ENCODE peak calls at places on chromosomes 13 and 19, in five cellular contexts. Q, S, W, E and V are unnamed samples.
A peak's percentile ranks its signal among the peaks of the same experiment; 100 is the strongest.

GRCh38 chr19:13804830-13805683 is 9.8 kb downstream of the ZSWIM4 start:
- DNase-seq in Q (no peak), S (no peak), W (peak; percentile 50), E (no peak), V (no peak)

GRCh38 chr19:29216021-29216420 is 3.1 kb upstream of the UQCRFS1 start:
- DNase-seq in Q (no peak), S (no peak), W (no peak), E (peak; percentile 9), V (no peak)

GRCh38 chr13:48950507-48950886 is 25.2 kb upstream of the FNDC3A start:
- DNase-seq in Q (no peak), S (no peak), W (no peak), E (no peak), V (no peak)

GRCh38 chr19:19554074-19555023 is 16.3 kb downstream of the CILP2 start:
- DNase-seq in Q (no peak), S (no peak), W (peak; percentile 69), E (no peak), V (no peak)

GRCh38 chr13:44299142-44299541 is 74.5 kb upstream of the SERP2 start:
- DNase-seq in Q (no peak), S (no peak), W (no peak), E (no peak), V (no peak)

GRCh38 chr13:112697756-112698655 is 8.2 kb downstream of the ATP11A start:
- DNase-seq in Q (no peak), S (no peak), W (no peak), E (no peak), V (no peak)

GRCh38 chr19:18737954-18738351 is 53.2 kb downstream of the COMP start:
- DNase-seq in Q (no peak), S (no peak), W (no peak), E (no peak), V (no peak)

GRCh38 chr19:13169769-13170168 is 19.6 kb downstream of the IER2 start:
- DNase-seq in Q (no peak), S (no peak), W (no peak), E (peak; percentile 59), V (no peak)

GRCh38 chr19:51196181-51196580 is 28.7 kb upstream of the CD33 start:
- DNase-seq in Q (no peak), S (no peak), W (no peak), E (no peak), V (no peak)

GRCh38 chr13:40665754-40666057 is 735 bp downstream of the FOXO1 start:
- DNase-seq in Q (no peak), S (no peak), W (peak; percentile 56), E (no peak), V (no peak)

GRCh38 chr13:97879646-97880297 is 73.7 kb upstream of the IPO5 start:
- DNase-seq in Q (peak; percentile 78), S (no peak), W (no peak), E (peak; percentile 86), V (peak; percentile 81)

GRCh38 chr19:752652-753517 is 2.0 kb downstream of the MISP start:
- DNase-seq in Q (peak; percentile 69), S (no peak), W (peak; percentile 37), E (peak; percentile 97), V (no peak)

GRCh38 chr13:25037057-25037813 is 58.7 kb upstream of the PABPC3 start:
- DNase-seq in Q (peak; percentile 23), S (no peak), W (peak; percentile 64), E (peak; percentile 48), V (no peak)

GRCh38 chr19:50332264-50333038 is 3.3 kb upstream of the KCNC3 start:
- DNase-seq in Q (no peak), S (no peak), W (peak; percentile 43), E (no peak), V (no peak)

GRCh38 chr19:43934055-43934984 is 762 bp downstream of the ZNF45 start:
- DNase-seq in Q (no peak), S (no peak), W (no peak), E (peak; percentile 37), V (no peak)

GRCh38 chr19:29873024-29873800 is 61.4 kb downstream of the CCNE1 start:
- DNase-seq in Q (no peak), S (peak; percentile 83), W (peak; percentile 94), E (peak; percentile 13), V (no peak)

GRCh38 chr13:74040200-74040599 is 94.0 kb downstream of the KLF12 start:
- DNase-seq in Q (no peak), S (no peak), W (peak; percentile 57), E (peak; percentile 34), V (no peak)

GRCh38 chr13:33125821-33126570 is 109.8 kb downstream of the KL start:
- DNase-seq in Q (peak; percentile 87), S (no peak), W (no peak), E (peak; percentile 99), V (no peak)

GRCh38 chr13:110661256-110661655 is 44.7 kb downstream of the CARS2 start:
- DNase-seq in Q (no peak), S (no peak), W (no peak), E (no peak), V (no peak)

GRCh38 chr13:47326061-47326460 is 429.2 kb upstream of the HTR2A start:
- DNase-seq in Q (no peak), S (no peak), W (no peak), E (peak; percentile 57), V (no peak)

GRCh38 chr13:60273971-60274370 is 110.2 kb upstream of the DIAPH3 start:
- DNase-seq in Q (no peak), S (no peak), W (no peak), E (no peak), V (no peak)

GRCh38 chr13:80010846-80011245 is 330.1 kb downstream of the SPRY2 start:
- DNase-seq in Q (no peak), S (no peak), W (no peak), E (no peak), V (no peak)

GRCh38 chr13:73417012-73417615 is 358.3 kb downstream of the KLF5 start:
- DNase-seq in Q (no peak), S (no peak), W (no peak), E (peak; percentile 22), V (no peak)

GRCh38 chr19:58554494-58555368 is at the start of gene CHMP2A:
- DNase-seq in Q (peak; percentile 90), S (peak; percentile 99), W (peak; percentile 99), E (peak; percentile 96), V (peak; percentile 100)

GRCh38 chr19:45523642-45524256 is 16.5 kb downstream of the VASP start:
- DNase-seq in Q (peak; percentile 61), S (peak; percentile 82), W (peak; percentile 81), E (peak; percentile 85), V (peak; percentile 94)

GRCh38 chr13:29125934-29126424 is 305.8 kb downstream of the MTUS2 start:
- DNase-seq in Q (no peak), S (no peak), W (no peak), E (no peak), V (no peak)